ENCODE peak calls at places on chromosomes 2 and 18, in ten cellular contexts. O is NCI-H2171 treated with DMSO at 0.1 percent for 48 hours; I is epithelial cell of prostate; Y is right cardiac atrium; D is stimulated activated naive CD8-positive, alpha-beta T cell treated with anti-CD3 and anti-CD28 coated beads, Interleukin-15, Interleukin-2, amounts not matched to agents 100 U/mL and 50 U/mL, for 24 hours; U is T-helper 1 cell; P is activated naive CD8-positive, alpha-beta T cell treated with anti-CD3 and anti-CD28 coated beads, Interleukin-2, amount 50 U/mL, for 24 hours; Z is stimulated activated CD4-positive, alpha-beta T cell treated with anti-CD3 and anti-CD28 coated beads, Interleukin-1b, Interleukin-23, amount 100 ng/mL, for 1 hour; N is stimulated activated CD8-positive, alpha-beta memory T cell treated with anti-CD3 and anti-CD28 coated beads, Interleukin-7, amount 100 ng/mL, for 1 hour; B is SHP77 treated with DMSO at 0.1 percent for 48 hours. V is an unnamed sample.

GRCh38 chr2:177147093-177147694 is 65.4 kb upstream of the HNRNPA3 start:
- DNase-seq in D (no peak), Z (no peak), B (peak), I (no peak), O (peak), Y (no peak), P (no peak), U (no peak), N (no peak), V (no peak)

GRCh38 chr2:132415256-132416079 is 1.1 kb upstream of the GPR39 start:
- DNase-seq in B (peak), P (no peak), I (no peak), Z (no peak), U (no peak), O (peak), D (no peak), N (no peak), Y (no peak), V (no peak)

GRCh38 chr18:75496151-75496550 is 68.6 kb upstream of the SMIM21 start:
- DNase-seq in B (no peak), O (no peak), N (no peak), Z (no peak), D (no peak), I (no peak), U (no peak), Y (no peak), P (no peak), V (no peak)

GRCh38 chr2:26448651-26449050 is 29.3 kb downstream of the OTOF start:
- DNase-seq in B (no peak), D (no peak), I (no peak), Y (peak), U (no peak), Z (no peak), O (no peak), P (no peak), N (no peak), V (no peak)

GRCh38 chr18:70368903-70369302 is 80.1 kb downstream of the SOCS6 start:
- DNase-seq in B (no peak), P (no peak), Z (no peak), N (no peak), U (no peak), Y (no peak), I (no peak), D (no peak), O (no peak), V (no peak)

GRCh38 chr18:79738041-79738461 is 58.4 kb downstream of the CTDP1 start:
- DNase-seq in U (no peak), N (no peak), D (no peak), Y (peak), O (no peak), I (no peak), P (no peak), B (no peak), Z (no peak), V (no peak)

GRCh38 chr2:178796079-178796677 is 11.0 kb downstream of the TTN start:
- DNase-seq in N (no peak), B (no peak), U (no peak), Z (no peak), O (peak), I (no peak), P (no peak), Y (no peak), D (no peak), V (no peak)

GRCh38 chr18:59123588-59124369 is 15.9 kb upstream of the SEC11C start:
- DNase-seq in B (no peak), P (no peak), D (no peak), Y (no peak), N (no peak), Z (no peak), I (peak), O (peak), U (no peak), V (no peak)

GRCh38 chr2:39128919-39129391 is 8.1 kb upstream of the SOS1 start:
- DNase-seq in P (peak), D (peak), Y (no peak), N (no peak), Z (no peak), I (peak), O (no peak), B (no peak), U (no peak), V (no peak)

GRCh38 chr2:127175821-127176354 is 44.2 kb downstream of the CYP27C1 start:
- DNase-seq in Y (no peak), P (no peak), D (no peak), N (no peak), O (no peak), B (no peak), U (no peak), I (peak), Z (no peak), V (no peak)

GRCh38 chr2:96164459-96165184 is 19.4 kb upstream of the DUSP2 start:
- DNase-seq in I (no peak), D (peak), N (no peak), Z (no peak), Y (no peak), U (no peak), O (no peak), P (peak), B (no peak), V (peak)

GRCh38 chr2:48779019-48779418 is 23.5 kb upstream of the LHCGR start:
- DNase-seq in O (no peak), N (no peak), D (no peak), U (no peak), P (no peak), Y (no peak), B (no peak), Z (no peak), I (no peak), V (no peak)

GRCh38 chr2:85834456-85834855 is 54.3 kb downstream of the ST3GAL5 start:
- DNase-seq in P (no peak), U (no peak), Z (no peak), B (no peak), I (no peak), O (no peak), Y (no peak), D (no peak), N (no peak), V (no peak)

GRCh38 chr2:218834685-218835084 is 3.1 kb upstream of the PRKAG3 start:
- DNase-seq in Z (no peak), N (no peak), P (no peak), B (no peak), U (no peak), Y (no peak), I (no peak), D (no peak), O (no peak), V (no peak)

GRCh38 chr2:162123806-162124758 is 28.0 kb downstream of the GCG start:
- DNase-seq in D (no peak), Z (no peak), Y (no peak), P (no peak), I (no peak), N (no peak), O (peak), U (no peak), B (peak), V (no peak)

GRCh38 chr18:57281519-57281918 is 70.8 kb upstream of the ST8SIA3 start:
- DNase-seq in D (no peak), N (no peak), P (no peak), Z (no peak), B (no peak), O (no peak), U (no peak), I (no peak), Y (no peak), V (no peak)

GRCh38 chr18:24695168-24695567 is 234.7 kb downstream of the HRH4 start:
- DNase-seq in P (no peak), I (no peak), U (no peak), B (no peak), O (peak), Z (no peak), N (no peak), D (no peak), Y (no peak), V (no peak)

GRCh38 chr2:15367715-15368114 is 193.4 kb downstream of the NBAS start:
- DNase-seq in Y (no peak), O (no peak), U (no peak), P (no peak), D (no peak), N (no peak), Z (no peak), I (no peak), B (no peak), V (no peak)

V was measured in activated CD8-positive, alpha-beta memory T cell treated with anti-CD3 and anti-CD28 coated beads, Interleukin-2, amount 50 U/mL, for 48 hours.